ENCODE peak calls at places on chromosomes 16 and 17, in six cellular contexts. K, J, C, B, H and Y are unnamed samples. For H3K4me1, the result is how much of the 10 kb centered on the place peaks cover.

GRCh38 chr17:21511368-21512195 is 135.4 kb downstream of the KCNJ12 start:
- DNase-seq in K (peak), J (peak), C (peak), B (peak), H (peak), Y (peak)

GRCh38 chr16:4945560-4946502 is 8.9 kb upstream of the PPL start:
- DNase-seq in K (peak), J (peak), C (peak), B (no peak), H (no peak), Y (no peak)

GRCh38 chr17:65514541-65514940 is 46.9 kb downstream of the AXIN2 start:
- DNase-seq in K (no peak), J (no peak), C (no peak), B (no peak), H (no peak), Y (no peak)

GRCh38 chr17:61157246-61157887 is 242.3 kb upstream of the TBX2 start:
- DNase-seq in K (no peak), J (no peak), C (no peak), B (no peak), H (no peak), Y (no peak)

GRCh38 chr17:50375858-50376538 is 3.0 kb downstream of the EME1 start:
- DNase-seq in K (peak), J (no peak), C (no peak), B (no peak), H (no peak), Y (no peak)

GRCh38 chr17:79420318-79421243 is 190.3 kb downstream of the RBFOX3 start:
- DNase-seq in K (no peak), J (no peak), C (no peak), B (no peak), H (no peak), Y (no peak)

GRCh38 chr16:11499295-11500089 is 87.2 kb downstream of the LITAF start:
- DNase-seq in K (no peak), J (no peak), C (no peak), B (peak), H (no peak), Y (no peak)

GRCh38 chr17:27996157-27997043 is 46.1 kb upstream of the NLK start:
- DNase-seq in K (no peak), J (no peak), C (no peak), B (no peak), H (no peak), Y (no peak)

GRCh38 chr17:46722662-46723285 is 95.7 kb downstream of the WNT3 start:
- DNase-seq in K (no peak), J (no peak), C (no peak), B (no peak), H (no peak), Y (no peak)

DNA sequence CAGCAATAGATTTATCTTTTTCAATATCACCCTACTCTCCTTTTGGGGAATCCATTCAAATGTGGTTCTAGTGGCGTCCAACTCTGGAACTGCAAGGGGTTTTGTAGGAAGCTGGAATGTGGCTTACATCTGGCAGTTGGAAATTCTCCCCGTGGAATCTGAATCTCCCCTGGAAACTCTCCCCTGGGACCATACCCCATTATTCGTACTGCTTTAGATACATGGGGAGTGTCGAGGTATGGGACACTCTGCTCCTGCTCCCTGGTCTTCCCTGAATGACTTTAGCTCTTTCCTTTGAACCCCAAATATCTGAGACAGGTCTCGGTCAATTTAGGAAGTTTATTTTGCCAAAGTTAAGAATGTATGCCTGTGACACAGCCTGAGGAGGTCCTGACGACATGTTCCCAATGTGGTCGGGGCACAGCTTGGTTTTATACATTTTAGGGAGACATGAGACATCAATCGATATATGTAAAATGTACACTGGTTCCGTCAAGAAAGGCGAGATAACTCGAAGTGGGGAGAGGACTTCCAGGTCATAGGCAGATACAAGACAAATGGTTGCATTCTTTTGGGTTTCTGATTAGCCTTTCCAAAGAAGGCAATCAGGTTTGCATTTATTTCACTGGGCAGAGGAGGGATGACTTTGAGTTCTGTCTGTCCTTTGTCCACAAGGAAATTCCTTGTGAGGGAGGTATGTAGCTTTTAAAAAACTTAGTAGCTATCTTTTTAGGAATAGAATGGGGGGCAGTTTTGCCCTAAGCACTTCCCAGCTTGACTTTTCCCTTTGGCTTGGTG is 89.1 kb upstream of the CORO6 start:
- DNase-seq in K (no peak), J (no peak), C (no peak), B (no peak), H (no peak), Y (no peak)
- H3K27ac ChIP-seq in K (no peak), J (no peak), C (no peak), B (peak), H (peak), Y (no peak)

GRCh38 chr16:87836346-87836843 is 32.9 kb downstream of the SLC7A5 start:
- DNase-seq in K (no peak), J (no peak), C (no peak), B (no peak), H (no peak), Y (no peak)

GRCh38 chr16:87838643-87839541 is 30.4 kb downstream of the SLC7A5 start:
- DNase-seq in K (no peak), J (no peak), C (no peak), B (peak), H (no peak), Y (no peak)

GRCh38 chr16:87835882-87836331 is 33.4 kb downstream of the SLC7A5 start:
- DNase-seq in K (no peak), J (no peak), C (no peak), B (no peak), H (no peak), Y (no peak)

GRCh38 chr16:87837627-87838289 is 31.5 kb downstream of the SLC7A5 start:
- DNase-seq in K (no peak), J (no peak), C (no peak), B (no peak), H (no peak), Y (no peak)

DNA sequence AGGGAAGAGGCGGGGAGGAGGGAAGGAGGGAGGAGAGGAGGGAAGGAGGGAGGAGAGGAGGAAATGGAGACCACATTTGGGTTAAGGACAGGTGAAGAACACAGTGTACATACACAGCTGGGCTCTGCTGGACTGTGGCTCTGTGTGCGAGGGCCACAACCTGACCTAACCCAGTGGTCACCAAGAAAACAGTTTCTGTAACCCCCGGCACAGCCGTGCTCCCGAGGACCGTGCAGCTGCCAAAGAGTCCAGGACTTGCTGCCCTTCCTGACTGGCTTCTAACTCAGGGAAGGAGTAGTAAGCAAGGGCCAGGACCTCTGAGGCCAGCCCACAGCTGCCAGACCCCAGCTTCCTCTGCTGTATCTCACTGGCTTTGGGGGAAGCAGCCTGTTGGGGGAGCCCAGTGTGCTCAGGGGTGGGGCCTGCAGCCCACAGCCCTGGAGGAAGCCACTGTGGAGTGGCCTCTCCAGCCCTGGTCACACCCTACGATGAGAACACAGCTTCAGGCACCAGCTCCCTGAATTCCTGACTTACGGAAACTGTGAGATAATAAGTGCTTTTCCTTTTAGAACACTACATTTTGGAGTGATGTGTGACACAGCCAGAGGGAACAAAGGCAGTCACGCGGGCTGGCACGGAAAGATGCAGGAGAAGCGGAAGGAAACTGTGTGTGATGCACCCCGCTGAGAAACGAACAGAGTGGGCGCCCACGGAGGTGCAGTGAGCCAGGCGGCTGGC is 32.3 kb downstream of the SLC7A5 start:
- DNase-seq in K (no peak), J (no peak), C (no peak), B (no peak), H (no peak), Y (no peak)
- H3K4me1 ChIP-seq in K (under half), J (under half), C (under half), B (under half), H (under half), Y (under half)

GRCh38 chr17:33233855-33234228 is 59.3 kb downstream of the ASIC2 start:
- DNase-seq in K (peak), J (peak), C (peak), B (no peak), H (peak), Y (no peak)
- H3K27ac ChIP-seq in K (no peak), J (no peak), C (peak), B (no peak), H (no peak), Y (no peak)

DNA sequence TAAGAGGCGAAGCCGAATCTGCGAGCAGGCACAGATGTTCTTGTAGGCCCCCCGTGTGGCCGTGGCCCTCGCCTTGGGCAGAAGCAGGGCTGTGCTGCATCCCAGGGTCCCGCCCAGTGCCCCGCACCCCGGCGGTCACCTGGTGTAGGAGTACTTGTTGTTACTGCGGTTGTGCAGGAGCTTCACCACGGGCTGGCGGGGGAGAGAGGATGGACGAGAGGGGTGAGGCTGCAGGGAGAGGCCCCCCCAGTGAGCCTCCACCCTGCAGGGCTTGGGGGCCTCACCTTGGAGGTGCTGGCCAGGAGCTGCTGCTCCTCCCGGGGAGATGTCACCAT is 11.4 kb downstream of the ASPHD1 start:
- DNase-seq in K (no peak), J (no peak), C (no peak), B (no peak), H (no peak), Y (no peak)
- H3K4me1 ChIP-seq in K (under half), J (under half), C (under half), B (under half), H (under half), Y (under half)

GRCh38 chr17:63631626-63632025 is 9.4 kb downstream of the MAP3K3 start:
- DNase-seq in K (no peak), J (no peak), C (no peak), B (no peak), H (no peak), Y (no peak)
- H3K27ac ChIP-seq in K (no peak), J (no peak), C (no peak), B (no peak), H (no peak), Y (no peak)